ENCODE peak calls at places on chromosome 21, in nine cellular contexts. G, Q, P, V, I, N, C, H and D are unnamed samples. For H3K9me3, the result is how much of the 10 kb centered on the place peaks cover.

GRCh38 chr21:33039542-33039941 is 13.8 kb downstream of the OLIG2 start:
- DNase-seq in G (no peak), Q (no peak), P (no peak), V (no peak), I (no peak), N (no peak), C (no peak), H (no peak), D (no peak)

GRCh38 chr21:22880573-22880972 is 1882.4 kb downstream of the NCAM2 start:
- DNase-seq in G (no peak), Q (no peak), P (no peak), V (no peak), I (no peak), N (no peak), C (no peak), H (no peak), D (no peak)

GRCh38 chr21:16418211-16418610 is 688.4 kb downstream of the USP25 start:
- DNase-seq in G (no peak), Q (no peak), P (no peak), V (no peak), I (no peak), N (no peak), C (no peak), H (no peak), D (no peak)

GRCh38 chr21:26966360-26966977 is 419 bp downstream of the ADAMTS5 start:
- DNase-seq in G (peak), Q (peak), P (no peak), V (peak), I (no peak), N (no peak), C (peak), H (no peak), D (no peak)

GRCh38 chr21:25995283-25995682 is 175.3 kb downstream of the APP start:
- DNase-seq in G (no peak), Q (no peak), P (no peak), V (no peak), I (no peak), N (no peak), C (no peak), H (no peak), D (no peak)

GRCh38 chr21:38386967-38387366 is 111.3 kb downstream of the ERG start:
- DNase-seq in G (no peak), Q (no peak), P (no peak), V (no peak), I (no peak), N (no peak), C (no peak), H (no peak), D (no peak)

GRCh38 chr21:33024278-33025103 is 1.2 kb upstream of the OLIG2 start:
- DNase-seq in G (no peak), Q (no peak), P (no peak), V (no peak), I (no peak), N (no peak), C (no peak), H (no peak), D (no peak)

GRCh38 chr21:34916446-34916845 is 132.7 kb downstream of the RUNX1 start:
- DNase-seq in G (no peak), Q (no peak), P (no peak), V (no peak), I (no peak), N (no peak), C (no peak), H (no peak), D (no peak)

GRCh38 chr21:30839304-30839703 is 9.7 kb upstream of the KRTAP7-1 start:
- DNase-seq in G (no peak), Q (no peak), P (peak), V (peak), I (peak), N (no peak), C (no peak), H (peak), D (no peak)

GRCh38 chr21:34201441-34201838 is 128.1 kb downstream of the MRPS6 start:
- DNase-seq in G (no peak), Q (no peak), P (no peak), V (peak), I (no peak), N (no peak), C (no peak), H (no peak), D (no peak)

GRCh38 chr21:25691931-25692330 is 42.8 kb downstream of the ATP5PF start:
- DNase-seq in G (no peak), Q (no peak), P (no peak), V (no peak), I (no peak), N (no peak), C (no peak), H (no peak), D (no peak)

GRCh38 chr21:30227128-30227527 is 11.2 kb upstream of the CLDN8 start:
- DNase-seq in G (no peak), Q (no peak), P (no peak), V (no peak), I (peak), N (no peak), C (no peak), H (no peak), D (no peak)

GRCh38 chr21:34498623-34499022 is 13.4 kb downstream of the KCNE1 start:
- DNase-seq in G (no peak), Q (no peak), P (no peak), V (no peak), I (no peak), N (no peak), C (no peak), H (no peak), D (no peak)

GRCh38 chr21:25561668-25562641 is 45.3 kb downstream of the MRPL39 start:
- DNase-seq in G (peak), Q (peak), P (no peak), V (peak), I (peak), N (peak), C (peak), H (peak), D (peak)

GRCh38 chr21:18985584-18985983 is 582.0 kb upstream of the TMPRSS15 start:
- DNase-seq in G (no peak), Q (no peak), P (peak), V (no peak), I (no peak), N (no peak), C (no peak), H (no peak), D (no peak)

GRCh38 chr21:33007747-33008146 is 18.0 kb upstream of the OLIG2 start:
- DNase-seq in G (no peak), Q (no peak), P (no peak), V (no peak), I (no peak), N (no peak), C (no peak), H (no peak), D (no peak)

GRCh38 chr21:32569261-32570230 is 15.8 kb downstream of the TCP10L start:
- DNase-seq in G (peak), Q (peak), P (peak), V (peak), I (peak), N (peak), C (peak), H (peak), D (peak)

GRCh38 chr21:45848352-45848751 is 133.2 kb upstream of the COL6A1 start:
- DNase-seq in G (no peak), Q (no peak), P (no peak), V (no peak), I (no peak), N (no peak), C (no peak), H (no peak), D (no peak)

GRCh38 chr21:45850181-45850580 is 131.4 kb upstream of the COL6A1 start:
- DNase-seq in G (no peak), Q (no peak), P (no peak), V (no peak), I (no peak), N (no peak), C (no peak), H (no peak), D (no peak)

GRCh38 chr21:45847870-45848269 is 133.7 kb upstream of the COL6A1 start:
- DNase-seq in G (no peak), Q (no peak), P (no peak), V (no peak), I (no peak), N (no peak), C (no peak), H (no peak), D (no peak)

GRCh38 chr21:45849651-45850050 is 131.9 kb upstream of the COL6A1 start:
- DNase-seq in G (no peak), Q (no peak), P (no peak), V (peak), I (no peak), N (no peak), C (no peak), H (no peak), D (no peak)

GRCh38 chr21:45848805-45849204 is 132.8 kb upstream of the COL6A1 start:
- DNase-seq in G (no peak), Q (no peak), P (no peak), V (no peak), I (no peak), N (no peak), C (no peak), H (no peak), D (no peak)
- H3K9me3 ChIP-seq in G (under half), Q (under half), P (under half), V (under half), I (under half), N (under half), C (under half), H (under half), D (under half)

GRCh38 chr21:43204638-43205037 is 35.8 kb downstream of the CRYAA start:
- DNase-seq in G (no peak), Q (no peak), P (no peak), V (no peak), I (no peak), N (no peak), C (no peak), H (no peak), D (peak)
- H3K27ac ChIP-seq in G (no peak), Q (no peak), P (no peak), V (no peak), I (no peak), N (no peak), C (no peak), H (no peak), D (no peak)

GRCh38 chr21:29201186-29201585 is 70.7 kb downstream of the MAP3K7CL start:
- DNase-seq in G (no peak), Q (no peak), P (no peak), V (no peak), I (no peak), N (no peak), C (no peak), H (no peak), D (no peak)
- H3K9me3 ChIP-seq in G (under half), Q (under half), P (under half), V (under half), I (under half), N (under half), C (under half), H (under half), D (under half)

GRCh38 chr21:14841511-14842472 is 223.0 kb downstream of the NRIP1 start:
- DNase-seq in G (no peak), Q (no peak), P (no peak), V (no peak), I (no peak), N (no peak), C (no peak), H (no peak), D (peak)

GRCh38 chr21:14843991-14844390 is 220.8 kb downstream of the NRIP1 start:
- DNase-seq in G (no peak), Q (no peak), P (no peak), V (no peak), I (no peak), N (no peak), C (no peak), H (no peak), D (no peak)

GRCh38 chr21:14842641-14843040 is 222.2 kb downstream of the NRIP1 start:
- DNase-seq in G (no peak), Q (no peak), P (no peak), V (no peak), I (no peak), N (no peak), C (no peak), H (no peak), D (no peak)

GRCh38 chr21:14850394-14850793 is 214.4 kb downstream of the NRIP1 start:
- DNase-seq in G (no peak), Q (no peak), P (no peak), V (no peak), I (no peak), N (no peak), C (no peak), H (no peak), D (no peak)

DNA sequence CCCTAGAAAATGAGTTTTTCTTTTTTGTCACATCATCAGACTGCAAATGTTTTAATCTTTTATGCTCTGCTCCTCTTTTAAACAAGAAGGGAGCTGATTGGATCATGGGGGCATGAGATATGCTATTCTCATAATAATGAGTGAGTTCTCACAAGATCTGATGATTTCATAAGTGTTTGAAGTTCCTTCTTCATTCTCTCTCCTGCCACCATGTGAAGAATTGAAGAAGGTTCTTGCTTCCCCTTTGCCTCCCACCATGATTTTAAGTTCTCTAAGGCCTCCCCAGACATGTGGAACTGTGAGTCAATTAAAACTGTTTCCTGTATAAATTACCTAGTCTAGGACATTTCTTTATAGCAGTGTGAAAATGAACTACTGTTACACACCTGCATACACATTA is 218.2 kb downstream of the NRIP1 start:
- DNase-seq in G (no peak), Q (no peak), P (no peak), V (no peak), I (no peak), N (no peak), C (no peak), H (no peak), D (no peak)
- H3K27ac ChIP-seq in G (no peak), Q (no peak), P (no peak), V (no peak), I (no peak), N (no peak), C (no peak), H (no peak), D (no peak)

GRCh38 chr21:46002841-46003574 is 21.4 kb downstream of the COL6A1 start:
- DNase-seq in G (no peak), Q (no peak), P (no peak), V (no peak), I (no peak), N (peak), C (peak), H (no peak), D (no peak)

GRCh38 chr21:46005081-46005480 is 23.5 kb downstream of the COL6A1 start:
- DNase-seq in G (peak), Q (no peak), P (no peak), V (no peak), I (no peak), N (peak), C (no peak), H (no peak), D (no peak)

GRCh38 chr21:46001821-46002681 is 20.5 kb downstream of the COL6A1 start:
- DNase-seq in G (peak), Q (no peak), P (no peak), V (no peak), I (no peak), N (peak), C (peak), H (no peak), D (no peak)

GRCh38 chr21:46004168-46004861 is 22.7 kb downstream of the COL6A1 start:
- DNase-seq in G (no peak), Q (no peak), P (no peak), V (no peak), I (no peak), N (peak), C (peak), H (no peak), D (no peak)

DNA sequence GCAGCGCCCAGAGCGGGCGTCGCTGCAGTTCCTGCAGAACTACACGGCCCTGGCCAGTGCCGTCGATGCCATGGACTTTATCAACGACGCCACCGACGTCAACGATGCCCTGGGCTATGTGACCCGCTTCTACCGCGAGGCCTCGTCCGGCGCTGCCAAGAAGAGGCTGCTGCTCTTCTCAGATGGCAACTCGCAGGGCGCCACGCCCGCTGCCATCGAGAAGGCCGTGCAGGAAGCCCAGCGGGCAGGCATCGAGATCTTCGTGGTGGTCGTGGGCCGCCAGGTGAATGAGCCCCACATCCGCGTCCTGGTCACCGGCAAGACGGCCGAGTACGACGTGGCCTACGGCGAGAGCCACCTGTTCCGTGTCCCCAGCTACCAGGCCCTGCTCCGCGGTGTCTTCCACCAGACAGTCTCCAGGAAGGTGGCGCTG is 22.0 kb downstream of the COL6A1 start:
- DNase-seq in G (peak), Q (no peak), P (no peak), V (no peak), I (no peak), N (no peak), C (peak), H (no peak), D (no peak)
- H3K9me3 ChIP-seq in G (under half), Q (under half), P (under half), V (under half), I (under half), N (under half), C (under half), H (under half), D (under half)

GRCh38 chr21:45335761-45336534 is 48.3 kb upstream of the POFUT2 start:
- DNase-seq in G (no peak), Q (no peak), P (no peak), V (no peak), I (peak), N (no peak), C (peak), H (no peak), D (peak)

GRCh38 chr21:45336535-45336810 is 48.8 kb upstream of the POFUT2 start:
- DNase-seq in G (no peak), Q (no peak), P (no peak), V (no peak), I (no peak), N (no peak), C (no peak), H (no peak), D (no peak)

GRCh38 chr21:45334134-45334533 is 46.4 kb upstream of the POFUT2 start:
- DNase-seq in G (no peak), Q (no peak), P (no peak), V (no peak), I (no peak), N (no peak), C (no peak), H (no peak), D (peak)

GRCh38 chr21:45334591-45335081 is 46.9 kb upstream of the POFUT2 start:
- DNase-seq in G (no peak), Q (no peak), P (no peak), V (no peak), I (no peak), N (no peak), C (peak), H (no peak), D (peak)

GRCh38 chr21:45335151-45335760 is 47.6 kb upstream of the POFUT2 start:
- DNase-seq in G (no peak), Q (no peak), P (no peak), V (no peak), I (no peak), N (no peak), C (peak), H (no peak), D (no peak)
- H3K27ac ChIP-seq in G (no peak), Q (no peak), P (no peak), V (no peak), I (no peak), N (no peak), C (no peak), H (no peak), D (no peak)

GRCh38 chr21:36692844-36693143 is 6.1 kb upstream of the SIM2 start:
- DNase-seq in G (no peak), Q (no peak), P (no peak), V (no peak), I (no peak), N (no peak), C (no peak), H (no peak), D (no peak)
- H3K9me3 ChIP-seq in G (under half), Q (under half), P (under half), V (under half), I (under half), N (under half), C (under half), H (under half), D (under half)